ENCODE peak calls at places on chromosomes 5 and 9, in eight cellular contexts. One of them, this sample, is unnamed. For H3K4me1, the result is how much of the 10 kb centered on the place peaks cover.

GRCh38 chr5:179955630-179956029 is 47.9 kb upstream of the TBC1D9B start:
- DNase-seq in hepatocyte: no peak
- DNase-seq in heart right ventricle: no peak
- DNase-seq in MM.1S: no peak
- DNase-seq in stomach: no peak
- DNase-seq in tibial nerve: no peak
- DNase-seq in transverse colon: no peak
- DNase-seq in GM12878: no peak
- DNase-seq in this sample: no peak

GRCh38 chr5:75466317-75466716 is 45.1 kb downstream of the CERT1 start:
- DNase-seq in hepatocyte: no peak
- DNase-seq in heart right ventricle: no peak
- DNase-seq in MM.1S: no peak
- DNase-seq in stomach: no peak
- DNase-seq in tibial nerve: no peak
- DNase-seq in transverse colon: no peak
- DNase-seq in GM12878: no peak
- DNase-seq in this sample: no peak

GRCh38 chr5:56761486-56761885 is 53.9 kb upstream of the MAP3K1 start:
- DNase-seq in hepatocyte: no peak
- DNase-seq in heart right ventricle: no peak
- DNase-seq in MM.1S: no peak
- DNase-seq in stomach: no peak
- DNase-seq in tibial nerve: no peak
- DNase-seq in transverse colon: no peak
- DNase-seq in GM12878: no peak
- DNase-seq in this sample: no peak

GRCh38 chr5:14628346-14628745 is 36.2 kb upstream of the OTULIN start:
- DNase-seq in hepatocyte: peak
- DNase-seq in heart right ventricle: peak
- DNase-seq in MM.1S: peak
- DNase-seq in stomach: no peak
- DNase-seq in tibial nerve: no peak
- DNase-seq in transverse colon: no peak
- DNase-seq in GM12878: no peak
- DNase-seq in this sample: peak

GRCh38 chr5:121021688-121022087 is 557.6 kb downstream of the PRR16 start:
- DNase-seq in hepatocyte: no peak
- DNase-seq in heart right ventricle: no peak
- DNase-seq in MM.1S: no peak
- DNase-seq in stomach: no peak
- DNase-seq in tibial nerve: no peak
- DNase-seq in transverse colon: no peak
- DNase-seq in GM12878: no peak
- DNase-seq in this sample: no peak

GRCh38 chr5:154534457-154535050 is 56.5 kb upstream of the HAND1 start:
- DNase-seq in hepatocyte: no peak
- DNase-seq in heart right ventricle: no peak
- DNase-seq in MM.1S: no peak
- DNase-seq in stomach: no peak
- DNase-seq in tibial nerve: no peak
- DNase-seq in transverse colon: no peak
- DNase-seq in GM12878: no peak
- DNase-seq in this sample: no peak

GRCh38 chr5:116887104-116887503 is 312.5 kb upstream of the SEMA6A start:
- DNase-seq in hepatocyte: no peak
- DNase-seq in heart right ventricle: no peak
- DNase-seq in MM.1S: no peak
- DNase-seq in stomach: no peak
- DNase-seq in tibial nerve: no peak
- DNase-seq in transverse colon: no peak
- DNase-seq in GM12878: no peak
- DNase-seq in this sample: no peak

GRCh38 chr5:135196483-135196882 is 162.5 kb upstream of the PITX1 start:
- DNase-seq in hepatocyte: no peak
- DNase-seq in heart right ventricle: no peak
- DNase-seq in MM.1S: no peak
- DNase-seq in stomach: no peak
- DNase-seq in tibial nerve: no peak
- DNase-seq in transverse colon: no peak
- DNase-seq in GM12878: no peak
- DNase-seq in this sample: no peak

GRCh38 chr5:125175348-125176004 is 429.0 kb upstream of the ZNF608 start:
- DNase-seq in hepatocyte: no peak
- DNase-seq in heart right ventricle: peak
- DNase-seq in MM.1S: no peak
- DNase-seq in stomach: no peak
- DNase-seq in tibial nerve: no peak
- DNase-seq in transverse colon: no peak
- DNase-seq in GM12878: no peak
- DNase-seq in this sample: no peak

GRCh38 chr5:28082610-28083009 is 1044.2 kb upstream of the CDH9 start:
- DNase-seq in hepatocyte: no peak
- DNase-seq in heart right ventricle: no peak
- DNase-seq in MM.1S: no peak
- DNase-seq in stomach: no peak
- DNase-seq in tibial nerve: no peak
- DNase-seq in transverse colon: no peak
- DNase-seq in GM12878: no peak
- DNase-seq in this sample: no peak

GRCh38 chr5:95861221-95861857 is 38.8 kb upstream of the GLRX start:
- DNase-seq in hepatocyte: peak
- DNase-seq in heart right ventricle: peak
- DNase-seq in MM.1S: no peak
- DNase-seq in stomach: peak
- DNase-seq in tibial nerve: peak
- DNase-seq in transverse colon: peak
- DNase-seq in GM12878: no peak
- DNase-seq in this sample: peak

GRCh38 chr5:36728697-36729543 is 122.5 kb downstream of the SLC1A3 start:
- DNase-seq in hepatocyte: peak
- DNase-seq in heart right ventricle: peak
- DNase-seq in MM.1S: peak
- DNase-seq in stomach: no peak
- DNase-seq in tibial nerve: no peak
- DNase-seq in transverse colon: no peak
- DNase-seq in GM12878: no peak
- DNase-seq in this sample: no peak

GRCh38 chr5:54832066-54832465 is 153.3 kb downstream of the ESM1 start:
- DNase-seq in hepatocyte: no peak
- DNase-seq in heart right ventricle: no peak
- DNase-seq in MM.1S: no peak
- DNase-seq in stomach: no peak
- DNase-seq in tibial nerve: no peak
- DNase-seq in transverse colon: no peak
- DNase-seq in GM12878: no peak
- DNase-seq in this sample: no peak

GRCh38 chr5:38543886-38544285 is 12.6 kb downstream of the LIFR start:
- DNase-seq in hepatocyte: no peak
- DNase-seq in heart right ventricle: no peak
- DNase-seq in MM.1S: no peak
- DNase-seq in stomach: no peak
- DNase-seq in tibial nerve: no peak
- DNase-seq in transverse colon: no peak
- DNase-seq in GM12878: no peak
- DNase-seq in this sample: no peak

GRCh38 chr5:38548064-38548759 is 8.2 kb downstream of the LIFR start:
- DNase-seq in hepatocyte: no peak
- DNase-seq in heart right ventricle: no peak
- DNase-seq in MM.1S: no peak
- DNase-seq in stomach: no peak
- DNase-seq in tibial nerve: no peak
- DNase-seq in transverse colon: no peak
- DNase-seq in GM12878: no peak
- DNase-seq in this sample: no peak

GRCh38 chr5:38543074-38543473 is 13.4 kb downstream of the LIFR start:
- DNase-seq in hepatocyte: no peak
- DNase-seq in heart right ventricle: no peak
- DNase-seq in MM.1S: no peak
- DNase-seq in stomach: no peak
- DNase-seq in tibial nerve: no peak
- DNase-seq in transverse colon: no peak
- DNase-seq in GM12878: no peak
- DNase-seq in this sample: no peak

GRCh38 chr5:38547257-38547656 is 9.2 kb downstream of the LIFR start:
- DNase-seq in hepatocyte: no peak
- DNase-seq in heart right ventricle: no peak
- DNase-seq in MM.1S: no peak
- DNase-seq in stomach: no peak
- DNase-seq in tibial nerve: no peak
- DNase-seq in transverse colon: no peak
- DNase-seq in GM12878: no peak
- DNase-seq in this sample: no peak

GRCh38 chr5:38546691-38547146 is 9.7 kb downstream of the LIFR start:
- DNase-seq in hepatocyte: peak
- DNase-seq in heart right ventricle: no peak
- DNase-seq in MM.1S: no peak
- DNase-seq in stomach: no peak
- DNase-seq in tibial nerve: no peak
- DNase-seq in transverse colon: no peak
- DNase-seq in GM12878: no peak
- DNase-seq in this sample: no peak
- H3K4me1 ChIP-seq in hepatocyte: under half
- H3K4me1 ChIP-seq in heart right ventricle: under half
- H3K4me1 ChIP-seq in MM.1S: under half
- H3K4me1 ChIP-seq in stomach: half or more
- H3K4me1 ChIP-seq in tibial nerve: under half
- H3K4me1 ChIP-seq in transverse colon: under half
- H3K4me1 ChIP-seq in GM12878: under half
- H3K4me1 ChIP-seq in this sample: under half

DNA sequence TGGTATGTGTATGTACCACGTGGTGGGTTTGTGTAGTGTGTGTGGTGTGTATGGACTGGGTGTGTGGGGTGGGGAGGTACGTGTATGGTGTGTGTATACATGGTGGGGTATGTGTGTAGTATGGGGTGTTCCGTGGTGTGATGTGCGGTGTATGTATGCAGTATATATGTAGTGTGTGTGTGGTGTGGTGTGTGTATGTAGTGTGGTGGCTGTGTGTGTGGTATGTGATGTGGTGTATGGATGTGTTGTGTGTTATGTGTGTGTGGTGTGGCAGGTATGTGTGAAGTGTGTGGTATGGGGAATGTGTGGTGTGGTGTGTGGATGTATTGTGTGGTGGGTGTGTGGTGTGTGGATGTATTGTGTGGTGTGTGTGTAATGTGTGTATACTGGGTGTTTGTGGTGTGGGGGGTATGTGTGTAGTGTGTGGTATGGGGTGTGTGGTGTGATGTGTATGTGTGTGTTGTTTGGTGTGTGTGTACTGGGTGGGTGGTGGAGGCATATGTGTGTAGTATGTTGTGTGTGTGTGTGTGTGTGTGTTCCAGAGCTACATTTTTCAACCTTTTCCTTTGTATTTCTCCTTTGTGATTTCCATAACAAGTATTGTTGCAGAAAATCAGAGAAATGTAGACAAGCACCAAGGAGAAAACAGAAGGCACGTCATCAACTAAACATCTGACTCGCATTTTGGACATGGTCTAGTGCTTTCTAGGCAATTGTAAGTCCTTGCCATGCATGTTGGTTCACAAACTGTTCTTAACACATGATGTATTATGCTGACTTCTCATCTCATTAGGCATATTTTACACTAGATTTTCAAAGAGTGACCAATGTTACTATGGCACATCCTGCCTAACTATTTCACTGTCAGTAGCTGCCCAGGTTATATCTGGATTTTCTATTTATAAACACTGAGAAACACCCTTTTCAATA is 13.2 kb downstream of the SEMA4D start:
- DNase-seq in hepatocyte: no peak
- DNase-seq in heart right ventricle: no peak
- DNase-seq in MM.1S: no peak
- DNase-seq in stomach: no peak
- DNase-seq in tibial nerve: no peak
- DNase-seq in transverse colon: peak
- DNase-seq in GM12878: peak
- DNase-seq in this sample: no peak
- H3K4me3 ChIP-seq in hepatocyte: no peak
- H3K4me3 ChIP-seq in heart right ventricle: no peak
- H3K4me3 ChIP-seq in MM.1S: no peak
- H3K4me3 ChIP-seq in stomach: no peak
- H3K4me3 ChIP-seq in tibial nerve: no peak
- H3K4me3 ChIP-seq in transverse colon: no peak
- H3K4me3 ChIP-seq in GM12878: peak
- H3K4me3 ChIP-seq in this sample: no peak

GRCh38 chr9:98240475-98240874 is 15.0 kb downstream of the TBC1D2 start:
- DNase-seq in hepatocyte: no peak
- DNase-seq in heart right ventricle: no peak
- DNase-seq in MM.1S: no peak
- DNase-seq in stomach: no peak
- DNase-seq in tibial nerve: no peak
- DNase-seq in transverse colon: no peak
- DNase-seq in GM12878: no peak
- DNase-seq in this sample: no peak

GRCh38 chr9:98236881-98237487 is 18.5 kb downstream of the TBC1D2 start:
- DNase-seq in hepatocyte: peak
- DNase-seq in heart right ventricle: no peak
- DNase-seq in MM.1S: no peak
- DNase-seq in stomach: no peak
- DNase-seq in tibial nerve: no peak
- DNase-seq in transverse colon: peak
- DNase-seq in GM12878: no peak
- DNase-seq in this sample: peak

DNA sequence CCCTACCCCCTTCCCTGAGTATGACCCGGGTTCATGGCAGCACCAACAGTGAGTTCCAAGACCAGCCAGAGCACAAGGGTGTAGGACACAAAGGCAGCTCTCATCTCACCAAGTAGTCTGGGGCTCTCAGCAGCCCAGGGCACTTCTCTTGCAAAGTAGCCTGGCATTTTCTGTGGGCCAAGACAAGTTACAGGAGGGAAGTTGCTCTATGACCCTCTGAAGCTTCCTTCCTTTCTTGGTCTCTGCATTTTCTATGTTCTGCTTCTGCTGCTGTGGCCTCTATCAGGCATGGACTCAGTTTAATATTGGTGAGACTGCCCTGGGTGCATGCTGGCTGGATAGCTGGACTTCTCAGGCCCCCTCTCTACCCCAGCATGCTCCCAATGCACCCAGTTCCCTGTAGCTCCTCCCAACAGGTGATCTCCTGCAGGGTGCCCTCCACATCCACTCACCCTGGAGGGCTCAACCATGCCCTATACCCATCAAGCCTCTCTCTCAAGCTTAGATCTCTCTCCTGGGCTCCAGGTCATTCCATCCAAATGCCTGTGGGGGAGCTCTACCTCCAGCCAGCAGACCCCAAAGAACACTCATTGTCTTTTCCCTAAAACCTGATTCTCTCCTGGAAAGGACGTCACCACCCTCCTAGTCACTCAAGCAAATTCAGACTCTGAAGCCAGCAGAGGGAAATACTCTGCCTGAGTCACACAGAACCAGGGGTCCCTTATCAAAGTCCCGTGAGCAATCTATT is 13.9 kb downstream of the TBC1D2 start:
- DNase-seq in hepatocyte: no peak
- DNase-seq in heart right ventricle: no peak
- DNase-seq in MM.1S: no peak
- DNase-seq in stomach: no peak
- DNase-seq in tibial nerve: no peak
- DNase-seq in transverse colon: no peak
- DNase-seq in GM12878: no peak
- DNase-seq in this sample: no peak
- TF ChIP-seq CTCF in hepatocyte: no peak
- TF ChIP-seq CTCF in heart right ventricle: no peak
- TF ChIP-seq CTCF in MM.1S: no peak
- TF ChIP-seq CTCF in stomach: no peak
- TF ChIP-seq CTCF in tibial nerve: no peak
- TF ChIP-seq CTCF in transverse colon: no peak
- TF ChIP-seq CTCF in GM12878: no peak
- TF ChIP-seq CTCF in this sample: no peak

GRCh38 chr5:142947427-142947709 is 177.2 kb downstream of the ARHGAP26 start:
- DNase-seq in hepatocyte: no peak
- DNase-seq in heart right ventricle: no peak
- DNase-seq in MM.1S: no peak
- DNase-seq in stomach: no peak
- DNase-seq in tibial nerve: no peak
- DNase-seq in transverse colon: no peak
- DNase-seq in GM12878: no peak
- DNase-seq in this sample: no peak
- H3K4me1 ChIP-seq in hepatocyte: under half
- H3K4me1 ChIP-seq in heart right ventricle: under half
- H3K4me1 ChIP-seq in MM.1S: under half
- H3K4me1 ChIP-seq in stomach: under half
- H3K4me1 ChIP-seq in tibial nerve: under half
- H3K4me1 ChIP-seq in transverse colon: under half
- H3K4me1 ChIP-seq in GM12878: under half
- H3K4me1 ChIP-seq in this sample: under half

This sample was measured in Caco-2.